ENCODE peak calls at places on chromosomes 2 and 18, in seven cellular contexts. M is cardiac muscle cell; O is hepatocyte; I is CD4-positive, alpha-beta memory T cell; E is astrocyte; S is bronchial epithelial cell; Q is Karpas-422. C is an unnamed sample.

GRCh38 chr2:71923143-71923525 is 224.5 kb downstream of the CYP26B1 start:
- DNase-seq in S (no peak), M (no peak), Q (no peak), E (no peak), I (no peak), O (no peak), C (no peak)

GRCh38 chr2:106195456-106195855 is 1.4 kb upstream of the UXS1 start:
- DNase-seq in E (no peak), S (no peak), O (no peak), I (no peak), M (no peak), Q (no peak), C (no peak)

GRCh38 chr2:83971547-83971946 is 487.5 kb downstream of the SUCLG1 start:
- DNase-seq in Q (no peak), I (no peak), M (no peak), S (peak; percentile 41), O (peak; percentile 19), E (no peak), C (peak; percentile 2)

GRCh38 chr2:82539222-82539621 is 1919.9 kb downstream of the SUCLG1 start:
- DNase-seq in Q (no peak), I (no peak), S (no peak), O (no peak), E (no peak), M (peak; percentile 8), C (no peak)

GRCh38 chr18:79930020-79930642 is 21.3 kb downstream of the SLC66A2 start:
- DNase-seq in Q (no peak), O (no peak), M (no peak), I (no peak), E (no peak), S (no peak), C (no peak)

GRCh38 chr18:48002933-48003365 is 72.5 kb upstream of the SMAD2 start:
- DNase-seq in O (no peak), I (no peak), E (peak; percentile 68), S (peak; percentile 75), M (no peak), Q (no peak), C (peak; percentile 96)

GRCh38 chr18:34909637-34910364 is 131.4 kb upstream of the MAPRE2 start:
- DNase-seq in M (no peak), I (no peak), Q (no peak), S (no peak), O (no peak), E (peak; percentile 85), C (no peak)

GRCh38 chr2:133424876-133425275 is 143.4 kb downstream of the NCKAP5 start:
- DNase-seq in M (no peak), Q (peak; percentile 11), S (peak; percentile 26), I (no peak), E (peak; percentile 86), O (no peak), C (peak; percentile 4)

GRCh38 chr2:134973241-134974146 is 54.9 kb downstream of the CCNT2 start:
- DNase-seq in S (no peak), I (no peak), E (no peak), O (no peak), Q (no peak), M (no peak), C (no peak)

GRCh38 chr2:138059967-138060635 is 95.8 kb downstream of the HNMT start:
- DNase-seq in I (no peak), E (peak; percentile 95), S (peak; percentile 96), Q (no peak), M (no peak), O (no peak), C (no peak)

GRCh38 chr2:10158681-10159080 is 36.1 kb downstream of the RRM2 start:
- DNase-seq in E (no peak), I (no peak), O (no peak), M (no peak), Q (no peak), S (no peak), C (no peak)

GRCh38 chr2:184769038-184769437 is 170.7 kb downstream of the ZNF804A start:
- DNase-seq in S (peak; percentile 37), M (peak; percentile 21), Q (no peak), I (no peak), E (peak; percentile 70), O (no peak), C (no peak)

GRCh38 chr18:76490701-76491171 is 4.3 kb downstream of the ZNF516 start:
- DNase-seq in S (peak; percentile 41), Q (peak; percentile 84), M (peak; percentile 57), E (peak; percentile 10), I (peak; percentile 45), O (peak; percentile 77), C (peak; percentile 18)

GRCh38 chr2:153870308-153870707 is 1.4 kb upstream of the GALNT13 start:
- DNase-seq in O (peak; percentile 23), S (peak; percentile 20), I (no peak), Q (no peak), E (no peak), M (peak; percentile 50), C (no peak)

GRCh38 chr2:119248311-119248710 is 24.7 kb downstream of the STEAP3 start:
- DNase-seq in S (peak; percentile 86), Q (no peak), I (no peak), E (peak; percentile 89), O (no peak), M (no peak), C (no peak)

GRCh38 chr2:120729410-120730052 is 6.1 kb upstream of the GLI2 start:
- DNase-seq in O (no peak), M (peak; percentile 67), E (peak; percentile 84), I (no peak), S (peak; percentile 70), Q (no peak), C (no peak)

GRCh38 chr2:237456200-237456731 is 30.8 kb upstream of the MLPH start:
- DNase-seq in S (peak; percentile 30), E (peak; percentile 87), M (no peak), O (peak; percentile 51), Q (no peak), I (no peak), C (no peak)

GRCh38 chr18:77059294-77059916 is 73.2 kb downstream of the MBP start:
- DNase-seq in I (no peak), E (no peak), Q (peak; percentile 95), O (peak; percentile 72), M (peak; percentile 50), S (peak; percentile 58), C (no peak)

GRCh38 chr18:57780318-57781127 is 22.6 kb downstream of the ATP8B1 start:
- DNase-seq in Q (no peak), E (peak; percentile 93), M (no peak), O (no peak), S (peak; percentile 88), I (no peak), C (no peak)

GRCh38 chr2:56082665-56083064 is 101.1 kb upstream of the CCDC85A start:
- DNase-seq in M (no peak), Q (no peak), I (no peak), E (no peak), O (no peak), S (no peak), C (no peak)

GRCh38 chr2:188869560-188869959 is 104.6 kb upstream of the COL3A1 start:
- DNase-seq in E (peak; percentile 59), S (no peak), O (peak; percentile 7), Q (no peak), M (peak; percentile 14), I (no peak), C (no peak)

GRCh38 chr2:54545700-54546450 is 89.7 kb downstream of the SPTBN1 start:
- DNase-seq in E (peak; percentile 57), Q (no peak), O (peak; percentile 78), M (no peak), I (no peak), S (peak; percentile 99), C (no peak)

GRCh38 chr2:218396688-218397501 is 2.8 kb upstream of the CTDSP1 start:
- DNase-seq in M (peak; percentile 67), I (peak; percentile 82), Q (peak; percentile 53), S (peak; percentile 64), E (peak; percentile 53), O (peak; percentile 85), C (peak; percentile 42)

GRCh38 chr2:208234786-208235185 is 20.1 kb downstream of the IDH1 start:
- DNase-seq in E (no peak), O (no peak), I (no peak), M (no peak), S (no peak), Q (no peak), C (no peak)

GRCh38 chr18:62384610-62385097 is 59.5 kb downstream of the TNFRSF11A start:
- DNase-seq in M (no peak), Q (no peak), E (no peak), I (no peak), S (peak; percentile 73), O (peak; percentile 17), C (peak; percentile 84)

GRCh38 chr2:222357930-222358329 is 59.1 kb upstream of the PAX3 start:
- DNase-seq in E (peak; percentile 2), O (no peak), M (no peak), Q (no peak), S (no peak), I (no peak), C (no peak)

GRCh38 chr2:219695145-219695544 is 67.7 kb downstream of the SLC4A3 start:
- DNase-seq in M (no peak), O (no peak), Q (no peak), E (no peak), S (no peak), I (no peak), C (no peak)

GRCh38 chr18:72273025-72273424 is 271.1 kb downstream of the CBLN2 start:
- DNase-seq in O (no peak), Q (peak; percentile 33), S (no peak), M (no peak), I (no peak), E (no peak), C (no peak)

GRCh38 chr2:6951046-6951445 is 33.8 kb downstream of the RNF144A start:
- DNase-seq in M (no peak), I (no peak), E (no peak), Q (no peak), O (no peak), S (no peak), C (no peak)

GRCh38 chr2:127069003-127069402 is 38.0 kb downstream of the BIN1 start:
- DNase-seq in O (no peak), I (no peak), S (no peak), M (no peak), Q (no peak), E (no peak), C (no peak)
- H3K36me3 ChIP-seq in O (no peaks in the 10 kb centered on the region), I (peaks cover 47% of the 10 kb centered on the region), S (no peaks in the 10 kb centered on the region), M (no peaks in the 10 kb centered on the region), Q (no peaks in the 10 kb centered on the region), E (no peaks in the 10 kb centered on the region), C (no peaks in the 10 kb centered on the region)

GRCh38 chr2:241160318-241160717 is 10.1 kb downstream of the PPP1R7 start:
- DNase-seq in S (no peak), O (no peak), Q (no peak), I (no peak), M (no peak), E (no peak), C (no peak)
- H3K36me3 ChIP-seq in S (peaks cover 29% of the 10 kb centered on the region), O (no peaks in the 10 kb centered on the region), Q (peaks cover 19% of the 10 kb centered on the region), I (peaks cover 38% of the 10 kb centered on the region), M (peaks cover 4% of the 10 kb centered on the region), E (peaks cover 6% of the 10 kb centered on the region), C (peaks cover 35% of the 10 kb centered on the region)

GRCh38 chr2:202290316-202290715 is 24.8 kb downstream of the NOP58 start:
- DNase-seq in S (no peak), Q (no peak), M (no peak), I (no peak), O (no peak), E (no peak), C (no peak)
- H3K36me3 ChIP-seq in S (peaks cover 15% of the 10 kb centered on the region), Q (peaks cover 72% of the 10 kb centered on the region), M (peaks cover 60% of the 10 kb centered on the region), I (peaks cover 68% of the 10 kb centered on the region), O (peaks cover 6% of the 10 kb centered on the region), E (peaks cover 53% of the 10 kb centered on the region), C (peaks cover 46% of the 10 kb centered on the region)

DNA sequence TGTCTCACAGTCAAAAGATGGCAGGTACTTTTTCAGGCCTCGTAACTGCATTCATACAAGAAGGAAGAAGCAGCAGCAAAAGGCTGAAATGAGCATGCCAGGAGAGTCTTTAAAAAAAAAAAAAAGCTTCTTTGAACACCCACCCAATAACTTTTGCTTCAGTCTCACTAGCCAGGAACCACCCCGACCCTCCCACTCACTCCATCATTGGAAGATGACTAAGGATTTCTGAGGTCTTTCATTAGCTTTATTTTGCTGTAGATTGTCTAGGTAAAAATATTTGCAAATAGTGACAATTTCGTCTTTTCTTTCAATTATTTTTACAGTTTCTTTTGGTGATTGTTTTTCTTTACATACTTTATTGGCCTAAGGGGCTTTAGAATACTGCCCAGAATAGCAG is 37.9 kb downstream of the RBBP8 start:
- DNase-seq in E (peak; percentile 71), M (no peak), O (no peak), S (no peak), Q (no peak), I (no peak), C (no peak)
- H3K36me3 ChIP-seq in E (peaks cover 2% of the 10 kb centered on the region), M (no peaks in the 10 kb centered on the region), O (no peaks in the 10 kb centered on the region), S (peaks cover 5% of the 10 kb centered on the region), Q (peaks cover 55% of the 10 kb centered on the region), I (no peaks in the 10 kb centered on the region), C (no peaks in the 10 kb centered on the region)